ENCODE peak calls at places on chromosomes 1 and 21, in five cellular contexts. One of them, this sample, is unnamed.
A peak's percentile ranks its signal among the peaks of the same experiment; 100 is the strongest.

GRCh38 chr1:217585577-217585976 is 45.3 kb downstream of the GPATCH2 start:
- DNase-seq in fibroblast of lung: no peak
- DNase-seq in NCI-H1436: no peak
- DNase-seq in HuH-7: peak; percentile 20
- DNase-seq in activated CD4-positive, alpha-beta T cell treated with anti-CD3 and anti-CD28 coated beads for 1 hour: no peak
- DNase-seq in this sample: no peak

GRCh38 chr1:205062895-205063294 is 19.9 kb downstream of the CNTN2 start:
- DNase-seq in fibroblast of lung: no peak
- DNase-seq in NCI-H1436: no peak
- DNase-seq in HuH-7: no peak
- DNase-seq in activated CD4-positive, alpha-beta T cell treated with anti-CD3 and anti-CD28 coated beads for 1 hour: no peak
- DNase-seq in this sample: no peak

GRCh38 chr1:108832929-108833328 is 24.0 kb downstream of the AKNAD1 start:
- DNase-seq in fibroblast of lung: no peak
- DNase-seq in NCI-H1436: no peak
- DNase-seq in HuH-7: no peak
- DNase-seq in activated CD4-positive, alpha-beta T cell treated with anti-CD3 and anti-CD28 coated beads for 1 hour: no peak
- DNase-seq in this sample: no peak

GRCh38 chr1:39957299-39958020 is 2.5 kb downstream of the MFSD2A start:
- DNase-seq in fibroblast of lung: no peak
- DNase-seq in NCI-H1436: no peak
- DNase-seq in HuH-7: no peak
- DNase-seq in activated CD4-positive, alpha-beta T cell treated with anti-CD3 and anti-CD28 coated beads for 1 hour: no peak
- DNase-seq in this sample: peak; percentile 27

GRCh38 chr1:158095737-158096335 is 84.9 kb upstream of the CD1D start:
- DNase-seq in fibroblast of lung: peak; percentile 28
- DNase-seq in NCI-H1436: no peak
- DNase-seq in HuH-7: peak; percentile 22
- DNase-seq in activated CD4-positive, alpha-beta T cell treated with anti-CD3 and anti-CD28 coated beads for 1 hour: no peak
- DNase-seq in this sample: peak; percentile 21

GRCh38 chr1:65724151-65724550 is 68.5 kb upstream of the PDE4B start:
- DNase-seq in fibroblast of lung: no peak
- DNase-seq in NCI-H1436: no peak
- DNase-seq in HuH-7: no peak
- DNase-seq in activated CD4-positive, alpha-beta T cell treated with anti-CD3 and anti-CD28 coated beads for 1 hour: no peak
- DNase-seq in this sample: no peak

GRCh38 chr1:233478611-233479010 is 135.3 kb upstream of the KCNK1 start:
- DNase-seq in fibroblast of lung: no peak
- DNase-seq in NCI-H1436: no peak
- DNase-seq in HuH-7: no peak
- DNase-seq in activated CD4-positive, alpha-beta T cell treated with anti-CD3 and anti-CD28 coated beads for 1 hour: no peak
- DNase-seq in this sample: no peak

GRCh38 chr21:41137889-41138288 is 30.1 kb upstream of the BACE2 start:
- DNase-seq in fibroblast of lung: no peak
- DNase-seq in NCI-H1436: no peak
- DNase-seq in HuH-7: no peak
- DNase-seq in activated CD4-positive, alpha-beta T cell treated with anti-CD3 and anti-CD28 coated beads for 1 hour: no peak
- DNase-seq in this sample: no peak

GRCh38 chr21:35274923-35275322 is 225.8 kb upstream of the RUNX1 start:
- DNase-seq in fibroblast of lung: no peak
- DNase-seq in NCI-H1436: no peak
- DNase-seq in HuH-7: no peak
- DNase-seq in activated CD4-positive, alpha-beta T cell treated with anti-CD3 and anti-CD28 coated beads for 1 hour: no peak
- DNase-seq in this sample: no peak

GRCh38 chr1:27634982-27635362 is at the start of gene FGR:
- DNase-seq in fibroblast of lung: no peak
- DNase-seq in NCI-H1436: no peak
- DNase-seq in HuH-7: no peak
- DNase-seq in activated CD4-positive, alpha-beta T cell treated with anti-CD3 and anti-CD28 coated beads for 1 hour: no peak
- DNase-seq in this sample: no peak

This sample was measured in HFFc6.